ENCODE peak calls at places on chromosomes 4 and X, in five cellular contexts. V is midbrain, J is testis, Q is neural crest cell, T is cardiac muscle cell. K is an unnamed sample.

GRCh38 chr4:5050520-5050955 is 742 bp upstream of the STK32B start:
- DNase-seq in V (peak; percentile 76), J (peak; percentile 75), Q (peak; percentile 66), T (peak; percentile 81), K (peak; percentile 62)

GRCh38 chr4:5810770-5811430 is 82.0 kb downstream of the CRMP1 start:
- DNase-seq in V (no peak), J (no peak), Q (no peak), T (no peak), K (no peak)

GRCh38 chrX:111100191-111100590 is 4.2 kb downstream of the PAK3 start:
- DNase-seq in V (peak; percentile 7), J (no peak), Q (peak; percentile 48), T (peak; percentile 77), K (peak; percentile 70)

GRCh38 chrX:17403231-17403691 is 28.3 kb downstream of the NHS start:
- DNase-seq in V (no peak), J (no peak), Q (no peak), T (no peak), K (no peak)

GRCh38 chr4:39470402-39470801 is 11.5 kb downstream of the LIAS start:
- DNase-seq in V (no peak), J (no peak), Q (no peak), T (no peak), K (no peak)

GRCh38 chrX:154126101-154126500 is 17.9 kb upstream of the OPN1LW start:
- DNase-seq in V (no peak), J (no peak), Q (no peak), T (no peak), K (no peak)

GRCh38 chrX:111123125-111123524 is 27.1 kb downstream of the PAK3 start:
- DNase-seq in V (no peak), J (no peak), Q (no peak), T (no peak), K (no peak)

GRCh38 chrX:16316336-16316735 is 149.1 kb downstream of the MAGEB17 start:
- DNase-seq in V (no peak), J (no peak), Q (no peak), T (no peak), K (no peak)

GRCh38 chrX:45697591-45697990 is 496.9 kb upstream of the DIPK2B start:
- DNase-seq in V (no peak), J (no peak), Q (no peak), T (no peak), K (no peak)

GRCh38 chr4:159487284-159487747 is 384.4 kb downstream of the RAPGEF2 start:
- DNase-seq in V (peak; percentile 63), J (peak; percentile 68), Q (peak; percentile 49), T (peak; percentile 84), K (peak; percentile 30)

GRCh38 chr4:33746979-33747378 is 2497.3 kb downstream of the ARAP2 start:
- DNase-seq in V (no peak), J (no peak), Q (no peak), T (no peak), K (no peak)

GRCh38 chrX:136047969-136048368 is 62.7 kb downstream of the SLC9A6 start:
- DNase-seq in V (no peak), J (no peak), Q (no peak), T (no peak), K (no peak)

GRCh38 chr4:75248770-75249467 is 265.3 kb downstream of the RCHY1 start:
- DNase-seq in V (no peak), J (no peak), Q (no peak), T (no peak), K (no peak)

GRCh38 chr4:85028910-85029309 is 62.4 kb upstream of the WDFY3 start:
- DNase-seq in V (no peak), J (no peak), Q (no peak), T (no peak), K (no peak)

GRCh38 chr4:112348488-112349158 is 51.5 kb downstream of the ALPK1 start:
- DNase-seq in V (peak; percentile 26), J (peak; percentile 72), Q (peak; percentile 48), T (peak; percentile 78), K (peak; percentile 74)

GRCh38 chrX:102599950-102600579 is 750 bp downstream of the ARMCX5 start:
- DNase-seq in V (peak; percentile 32), J (no peak), Q (no peak), T (peak; percentile 2), K (no peak)

GRCh38 chr4:24394041-24394440 is 190.3 kb downstream of the DHX15 start:
- DNase-seq in V (no peak), J (no peak), Q (no peak), T (no peak), K (no peak)

GRCh38 chrX:78378476-78379115 is 51.2 kb upstream of the CYSLTR1 start:
- DNase-seq in V (peak; percentile 0), J (no peak), Q (no peak), T (no peak), K (no peak)

GRCh38 chr4:183858011-183858615 is 47.0 kb upstream of the STOX2 start:
- DNase-seq in V (no peak), J (no peak), Q (peak; percentile 12), T (no peak), K (no peak)

GRCh38 chr4:132502096-132502552 is 647.0 kb upstream of the PCDH10 start:
- DNase-seq in V (no peak), J (no peak), Q (no peak), T (no peak), K (no peak)

GRCh38 chr4:62771656-62772557 is 1571.8 kb downstream of the ADGRL3 start:
- DNase-seq in V (no peak), J (no peak), Q (no peak), T (peak; percentile 26), K (no peak)

GRCh38 chrX:317424-318067 is 1.1 kb downstream of the GTPBP6 start:
- DNase-seq in V (no peak), J (no peak), Q (no peak), T (no peak), K (no peak)

GRCh38 chrX:74906427-74906826 is 18.8 kb downstream of the NEXMIF start:
- DNase-seq in V (no peak), J (no peak), Q (no peak), T (no peak), K (no peak)

GRCh38 chrX:22081475-22082092 is 49.5 kb downstream of the PHEX start:
- DNase-seq in V (no peak), J (peak; percentile 64), Q (peak; percentile 62), T (peak; percentile 80), K (peak; percentile 15)

GRCh38 chrX:47574609-47575325 is 7.5 kb upstream of the TIMP1 start:
- DNase-seq in V (no peak), J (no peak), Q (no peak), T (peak; percentile 47), K (no peak)

GRCh38 chr4:36399762-36400353 is 118.4 kb downstream of the DTHD1 start:
- DNase-seq in V (peak; percentile 73), J (peak; percentile 46), Q (peak; percentile 26), T (peak; percentile 37), K (no peak)

GRCh38 chr4:25032126-25032525 is 1.4 kb upstream of the LGI2 start:
- DNase-seq in V (no peak), J (no peak), Q (no peak), T (no peak), K (peak; percentile 7)

GRCh38 chr4:17787315-17787714 is 5.9 kb upstream of the FAM184B start:
- DNase-seq in V (no peak), J (no peak), Q (no peak), T (no peak), K (no peak)